ENCODE peak calls at places on chromosomes 2 and 18, in ten cellular contexts. One of them, this sample, is unnamed.

GRCh38 chr2:187988348-187988747 is 303.3 kb upstream of the GULP1 start:
- DNase-seq in activated T-cell treated with anti-CD3 and anti-CD28 coated beads for 24 hours: no peak
- DNase-seq in RPMI7951: no peak
- DNase-seq in skeletal muscle cell: no peak
- DNase-seq in activated CD4-positive, alpha-beta T cell treated with anti-CD3 and anti-CD28 coated beads, Interleukin-2, amount 50 U/mL, for 1 hour: no peak
- DNase-seq in activated CD4-positive, alpha-beta memory T cell treated with anti-CD3 and anti-CD28 coated beads for 36 hours: no peak
- DNase-seq in GM13977: no peak
- DNase-seq in ovary: no peak
- DNase-seq in head of caudate nucleus: no peak
- DNase-seq in NCI-H1105 treated with DMSO at 0.1 percent for 48 hours: no peak
- DNase-seq in this sample: no peak

GRCh38 chr18:44507729-44508325 is 172.9 kb upstream of the SETBP1 start:
- DNase-seq in head of caudate nucleus: peak
- DNase-seq in GM13977: no peak
- DNase-seq in RPMI7951: no peak
- DNase-seq in ovary: no peak
- DNase-seq in activated T-cell treated with anti-CD3 and anti-CD28 coated beads for 24 hours: no peak
- DNase-seq in skeletal muscle cell: no peak
- DNase-seq in activated CD4-positive, alpha-beta T cell treated with anti-CD3 and anti-CD28 coated beads, Interleukin-2, amount 50 U/mL, for 1 hour: no peak
- DNase-seq in activated CD4-positive, alpha-beta memory T cell treated with anti-CD3 and anti-CD28 coated beads for 36 hours: no peak
- DNase-seq in NCI-H1105 treated with DMSO at 0.1 percent for 48 hours: no peak
- DNase-seq in this sample: peak

GRCh38 chr2:152525277-152525838 is 190.4 kb downstream of the FMNL2 start:
- DNase-seq in activated CD4-positive, alpha-beta memory T cell treated with anti-CD3 and anti-CD28 coated beads for 36 hours: no peak
- DNase-seq in RPMI7951: peak
- DNase-seq in GM13977: no peak
- DNase-seq in activated CD4-positive, alpha-beta T cell treated with anti-CD3 and anti-CD28 coated beads, Interleukin-2, amount 50 U/mL, for 1 hour: no peak
- DNase-seq in activated T-cell treated with anti-CD3 and anti-CD28 coated beads for 24 hours: no peak
- DNase-seq in skeletal muscle cell: no peak
- DNase-seq in NCI-H1105 treated with DMSO at 0.1 percent for 48 hours: no peak
- DNase-seq in ovary: peak
- DNase-seq in head of caudate nucleus: peak
- DNase-seq in this sample: no peak

GRCh38 chr18:33804258-33804657 is 226.2 kb downstream of the ASXL3 start:
- DNase-seq in ovary: no peak
- DNase-seq in activated CD4-positive, alpha-beta T cell treated with anti-CD3 and anti-CD28 coated beads, Interleukin-2, amount 50 U/mL, for 1 hour: no peak
- DNase-seq in activated T-cell treated with anti-CD3 and anti-CD28 coated beads for 24 hours: no peak
- DNase-seq in skeletal muscle cell: peak
- DNase-seq in NCI-H1105 treated with DMSO at 0.1 percent for 48 hours: peak
- DNase-seq in head of caudate nucleus: no peak
- DNase-seq in GM13977: no peak
- DNase-seq in activated CD4-positive, alpha-beta memory T cell treated with anti-CD3 and anti-CD28 coated beads for 36 hours: no peak
- DNase-seq in RPMI7951: no peak
- DNase-seq in this sample: no peak

GRCh38 chr18:79948719-79949411 is 2.6 kb downstream of the SLC66A2 start:
- DNase-seq in skeletal muscle cell: no peak
- DNase-seq in ovary: no peak
- DNase-seq in GM13977: no peak
- DNase-seq in activated CD4-positive, alpha-beta T cell treated with anti-CD3 and anti-CD28 coated beads, Interleukin-2, amount 50 U/mL, for 1 hour: no peak
- DNase-seq in activated T-cell treated with anti-CD3 and anti-CD28 coated beads for 24 hours: no peak
- DNase-seq in activated CD4-positive, alpha-beta memory T cell treated with anti-CD3 and anti-CD28 coated beads for 36 hours: no peak
- DNase-seq in RPMI7951: no peak
- DNase-seq in NCI-H1105 treated with DMSO at 0.1 percent for 48 hours: no peak
- DNase-seq in head of caudate nucleus: no peak
- DNase-seq in this sample: no peak

GRCh38 chr18:1488957-1489356 is 584.3 kb downstream of the ADCYAP1 start:
- DNase-seq in ovary: no peak
- DNase-seq in RPMI7951: no peak
- DNase-seq in activated T-cell treated with anti-CD3 and anti-CD28 coated beads for 24 hours: no peak
- DNase-seq in skeletal muscle cell: no peak
- DNase-seq in activated CD4-positive, alpha-beta memory T cell treated with anti-CD3 and anti-CD28 coated beads for 36 hours: no peak
- DNase-seq in head of caudate nucleus: no peak
- DNase-seq in NCI-H1105 treated with DMSO at 0.1 percent for 48 hours: peak
- DNase-seq in GM13977: no peak
- DNase-seq in activated CD4-positive, alpha-beta T cell treated with anti-CD3 and anti-CD28 coated beads, Interleukin-2, amount 50 U/mL, for 1 hour: no peak
- DNase-seq in this sample: no peak

GRCh38 chr2:236366049-236366387 is 101.8 kb upstream of the ASB18 start:
- DNase-seq in activated T-cell treated with anti-CD3 and anti-CD28 coated beads for 24 hours: no peak
- DNase-seq in activated CD4-positive, alpha-beta memory T cell treated with anti-CD3 and anti-CD28 coated beads for 36 hours: no peak
- DNase-seq in ovary: no peak
- DNase-seq in skeletal muscle cell: no peak
- DNase-seq in GM13977: no peak
- DNase-seq in activated CD4-positive, alpha-beta T cell treated with anti-CD3 and anti-CD28 coated beads, Interleukin-2, amount 50 U/mL, for 1 hour: no peak
- DNase-seq in head of caudate nucleus: no peak
- DNase-seq in RPMI7951: no peak
- DNase-seq in NCI-H1105 treated with DMSO at 0.1 percent for 48 hours: no peak
- DNase-seq in this sample: no peak

GRCh38 chr2:152710713-152711112 is 6.5 kb downstream of the PRPF40A start:
- DNase-seq in activated CD4-positive, alpha-beta memory T cell treated with anti-CD3 and anti-CD28 coated beads for 36 hours: no peak
- DNase-seq in skeletal muscle cell: no peak
- DNase-seq in ovary: no peak
- DNase-seq in activated CD4-positive, alpha-beta T cell treated with anti-CD3 and anti-CD28 coated beads, Interleukin-2, amount 50 U/mL, for 1 hour: no peak
- DNase-seq in head of caudate nucleus: no peak
- DNase-seq in NCI-H1105 treated with DMSO at 0.1 percent for 48 hours: no peak
- DNase-seq in activated T-cell treated with anti-CD3 and anti-CD28 coated beads for 24 hours: no peak
- DNase-seq in GM13977: no peak
- DNase-seq in RPMI7951: no peak
- DNase-seq in this sample: no peak

GRCh38 chr2:3434005-3434404 is 54.5 kb downstream of the TRAPPC12 start:
- DNase-seq in activated CD4-positive, alpha-beta memory T cell treated with anti-CD3 and anti-CD28 coated beads for 36 hours: no peak
- DNase-seq in head of caudate nucleus: no peak
- DNase-seq in ovary: no peak
- DNase-seq in RPMI7951: no peak
- DNase-seq in skeletal muscle cell: no peak
- DNase-seq in NCI-H1105 treated with DMSO at 0.1 percent for 48 hours: no peak
- DNase-seq in GM13977: no peak
- DNase-seq in activated CD4-positive, alpha-beta T cell treated with anti-CD3 and anti-CD28 coated beads, Interleukin-2, amount 50 U/mL, for 1 hour: no peak
- DNase-seq in activated T-cell treated with anti-CD3 and anti-CD28 coated beads for 24 hours: no peak
- DNase-seq in this sample: peak

GRCh38 chr2:172928754-172929153 is 146.9 kb upstream of the MAP3K20 start:
- DNase-seq in activated T-cell treated with anti-CD3 and anti-CD28 coated beads for 24 hours: no peak
- DNase-seq in GM13977: no peak
- DNase-seq in ovary: peak
- DNase-seq in head of caudate nucleus: no peak
- DNase-seq in activated CD4-positive, alpha-beta memory T cell treated with anti-CD3 and anti-CD28 coated beads for 36 hours: no peak
- DNase-seq in RPMI7951: peak
- DNase-seq in NCI-H1105 treated with DMSO at 0.1 percent for 48 hours: no peak
- DNase-seq in activated CD4-positive, alpha-beta T cell treated with anti-CD3 and anti-CD28 coated beads, Interleukin-2, amount 50 U/mL, for 1 hour: no peak
- DNase-seq in skeletal muscle cell: peak
- DNase-seq in this sample: no peak

GRCh38 chr2:220077488-220077887 is 450.1 kb downstream of the SLC4A3 start:
- DNase-seq in RPMI7951: peak
- DNase-seq in ovary: no peak
- DNase-seq in GM13977: no peak
- DNase-seq in activated CD4-positive, alpha-beta memory T cell treated with anti-CD3 and anti-CD28 coated beads for 36 hours: no peak
- DNase-seq in skeletal muscle cell: peak
- DNase-seq in head of caudate nucleus: no peak
- DNase-seq in NCI-H1105 treated with DMSO at 0.1 percent for 48 hours: no peak
- DNase-seq in activated CD4-positive, alpha-beta T cell treated with anti-CD3 and anti-CD28 coated beads, Interleukin-2, amount 50 U/mL, for 1 hour: no peak
- DNase-seq in activated T-cell treated with anti-CD3 and anti-CD28 coated beads for 24 hours: no peak
- DNase-seq in this sample: no peak

GRCh38 chr2:165576409-165576808 is 106.9 kb downstream of the CSRNP3 start:
- DNase-seq in ovary: no peak
- DNase-seq in GM13977: no peak
- DNase-seq in activated T-cell treated with anti-CD3 and anti-CD28 coated beads for 24 hours: no peak
- DNase-seq in activated CD4-positive, alpha-beta memory T cell treated with anti-CD3 and anti-CD28 coated beads for 36 hours: no peak
- DNase-seq in skeletal muscle cell: no peak
- DNase-seq in activated CD4-positive, alpha-beta T cell treated with anti-CD3 and anti-CD28 coated beads, Interleukin-2, amount 50 U/mL, for 1 hour: no peak
- DNase-seq in RPMI7951: no peak
- DNase-seq in head of caudate nucleus: no peak
- DNase-seq in NCI-H1105 treated with DMSO at 0.1 percent for 48 hours: no peak
- DNase-seq in this sample: no peak

GRCh38 chr2:232117413-232117812 is 155.9 kb downstream of the DIS3L2 start:
- DNase-seq in skeletal muscle cell: no peak
- DNase-seq in head of caudate nucleus: no peak
- DNase-seq in GM13977: no peak
- DNase-seq in NCI-H1105 treated with DMSO at 0.1 percent for 48 hours: no peak
- DNase-seq in activated CD4-positive, alpha-beta T cell treated with anti-CD3 and anti-CD28 coated beads, Interleukin-2, amount 50 U/mL, for 1 hour: no peak
- DNase-seq in ovary: no peak
- DNase-seq in activated T-cell treated with anti-CD3 and anti-CD28 coated beads for 24 hours: no peak
- DNase-seq in activated CD4-positive, alpha-beta memory T cell treated with anti-CD3 and anti-CD28 coated beads for 36 hours: no peak
- DNase-seq in RPMI7951: no peak
- DNase-seq in this sample: no peak

GRCh38 chr2:235966396-235966795 is 201.8 kb downstream of the GBX2 start:
- DNase-seq in activated T-cell treated with anti-CD3 and anti-CD28 coated beads for 24 hours: no peak
- DNase-seq in activated CD4-positive, alpha-beta memory T cell treated with anti-CD3 and anti-CD28 coated beads for 36 hours: no peak
- DNase-seq in activated CD4-positive, alpha-beta T cell treated with anti-CD3 and anti-CD28 coated beads, Interleukin-2, amount 50 U/mL, for 1 hour: no peak
- DNase-seq in GM13977: no peak
- DNase-seq in head of caudate nucleus: no peak
- DNase-seq in NCI-H1105 treated with DMSO at 0.1 percent for 48 hours: no peak
- DNase-seq in ovary: no peak
- DNase-seq in skeletal muscle cell: no peak
- DNase-seq in RPMI7951: no peak
- DNase-seq in this sample: no peak